ENCODE peak calls at places on chromosomes 7 and 10, in seven cellular contexts. A, W, G, Q, D, I and T are unnamed samples.

GRCh38 chr10:132482090-132482489 is 55.5 kb upstream of the INPP5A start:
- DNase-seq in W (peak; percentile 88), G (no peak), I (peak; percentile 36), Q (peak; percentile 49), D (no peak), A (peak; percentile 86), T (peak; percentile 67)

GRCh38 chr10:58175990-58176910 is 91.4 kb downstream of the IPMK start:
- DNase-seq in Q (no peak), I (peak; percentile 26), W (peak; percentile 57), A (peak; percentile 31), G (no peak), D (no peak), T (peak; percentile 36)

GRCh38 chr7:29924684-29925083 is 64.9 kb downstream of the SCRN1 start:
- DNase-seq in D (no peak), Q (no peak), A (no peak), G (no peak), I (no peak), W (no peak), T (no peak)

GRCh38 chr7:38630720-38631673 is at the start of gene AMPH:
- DNase-seq in Q (peak; percentile 18), W (peak; percentile 44), G (no peak), A (peak; percentile 39), I (peak; percentile 17), D (peak; percentile 26), T (peak; percentile 40)

GRCh38 chr7:149202831-149203231 is 7.5 kb downstream of the ZNF282 start:
- DNase-seq in Q (no peak), W (no peak), G (no peak), D (no peak), I (no peak), A (peak; percentile 36), T (peak; percentile 28)

GRCh38 chr10:76017026-76017732 is 585.8 kb downstream of the LRMDA start:
- DNase-seq in I (no peak), G (no peak), W (no peak), Q (no peak), A (no peak), D (no peak), T (no peak)

GRCh38 chr10:20596911-20597310 is 300.2 kb downstream of the NEBL start:
- DNase-seq in D (no peak), G (no peak), I (no peak), Q (no peak), A (peak; percentile 65), W (peak; percentile 58), T (peak; percentile 31)

GRCh38 chr7:42493436-42494198 is 256.6 kb upstream of the GLI3 start:
- DNase-seq in W (peak; percentile 91), Q (peak; percentile 53), A (peak; percentile 92), G (peak; percentile 80), D (peak; percentile 27), I (peak; percentile 81), T (peak; percentile 92)

GRCh38 chr10:79142064-79142491 is 73.3 kb downstream of the ZMIZ1 start:
- DNase-seq in A (peak; percentile 53), G (peak; percentile 90), I (no peak), Q (no peak), D (no peak), W (peak; percentile 68), T (peak; percentile 83)

GRCh38 chr7:19405546-19405945 is 260.3 kb upstream of the FERD3L start:
- DNase-seq in A (peak; percentile 72), I (peak; percentile 6), G (no peak), W (peak; percentile 82), D (no peak), Q (no peak), T (peak; percentile 81)

GRCh38 chr10:29585488-29585976 is 49.2 kb downstream of the SVIL start:
- DNase-seq in I (no peak), A (peak; percentile 45), G (no peak), W (no peak), Q (peak; percentile 80), D (no peak), T (no peak)

GRCh38 chr10:119450606-119451304 is 91.8 kb downstream of the RGS10 start:
- DNase-seq in A (no peak), D (no peak), G (no peak), W (no peak), Q (no peak), I (no peak), T (peak; percentile 55)

GRCh38 chr7:311796-312195 is 21.8 kb downstream of the FOXL3 start:
- DNase-seq in W (no peak), I (peak; percentile 68), Q (no peak), A (no peak), G (no peak), D (no peak), T (no peak)

GRCh38 chr7:84047085-84047484 is 147.5 kb downstream of the SEMA3A start:
- DNase-seq in A (no peak), W (no peak), Q (no peak), I (no peak), G (no peak), D (no peak), T (no peak)

GRCh38 chr10:24277771-24278518 is 69.0 kb downstream of the KIAA1217 start:
- DNase-seq in D (no peak), A (peak; percentile 34), I (peak; percentile 61), Q (peak; percentile 78), W (peak; percentile 67), G (peak; percentile 71), T (peak; percentile 33)

GRCh38 chr10:18583575-18584270 is 67.7 kb downstream of the NSUN6 start:
- DNase-seq in Q (no peak), I (no peak), D (no peak), A (no peak), G (no peak), W (peak; percentile 39), T (peak; percentile 16)

GRCh38 chr7:19146699-19147098 is 1.5 kb upstream of the FERD3L start:
- DNase-seq in Q (no peak), I (peak; percentile 12), D (peak; percentile 16), W (peak; percentile 63), G (no peak), A (peak; percentile 53), T (peak; percentile 51)

GRCh38 chr7:76328390-76328789 is 25.9 kb downstream of the HSPB1 start:
- DNase-seq in I (no peak), W (no peak), G (no peak), D (no peak), Q (no peak), A (no peak), T (no peak)

GRCh38 chr7:14717711-14718304 is 184.7 kb downstream of the DGKB start:
- DNase-seq in W (peak; percentile 59), I (no peak), A (peak; percentile 42), G (no peak), Q (no peak), D (no peak), T (peak; percentile 40)

GRCh38 chr7:1624999-1625927 is 44.8 kb upstream of the ELFN1 start:
- DNase-seq in G (no peak), Q (no peak), D (no peak), I (no peak), A (no peak), W (no peak), T (no peak)

GRCh38 chr7:99788554-99788953 is 4.6 kb upstream of the CYP3A4 start:
- DNase-seq in W (no peak), D (no peak), A (no peak), I (peak; percentile 48), G (no peak), Q (no peak), T (peak; percentile 72)

GRCh38 chr7:117715784-117716445 is 157.3 kb downstream of the CTTNBP2 start:
- DNase-seq in Q (no peak), I (peak; percentile 37), G (no peak), W (peak; percentile 81), A (peak; percentile 61), D (peak; percentile 16), T (peak; percentile 63)

GRCh38 chr7:91182819-91183405 is 81.3 kb upstream of the FZD1 start:
- DNase-seq in W (peak; percentile 75), Q (no peak), D (no peak), G (no peak), I (peak; percentile 88), A (peak; percentile 96), T (peak; percentile 99)

GRCh38 chr10:122530177-122530576 is 30.4 kb upstream of the DMBT1 start:
- DNase-seq in D (no peak), I (no peak), Q (no peak), G (peak; percentile 66), A (peak; percentile 20), W (peak; percentile 55), T (no peak)

GRCh38 chr10:122521011-122521410 is 39.5 kb upstream of the DMBT1 start:
- DNase-seq in A (peak; percentile 30), Q (no peak), I (no peak), D (no peak), W (peak; percentile 36), G (no peak), T (no peak)

GRCh38 chr10:122524811-122525210 is 35.7 kb upstream of the DMBT1 start:
- DNase-seq in A (no peak), G (no peak), I (no peak), W (no peak), Q (no peak), D (no peak), T (no peak)

GRCh38 chr10:122526892-122527291 is 33.7 kb upstream of the DMBT1 start:
- DNase-seq in Q (no peak), A (no peak), W (no peak), I (no peak), D (no peak), G (no peak), T (no peak)

DNA sequence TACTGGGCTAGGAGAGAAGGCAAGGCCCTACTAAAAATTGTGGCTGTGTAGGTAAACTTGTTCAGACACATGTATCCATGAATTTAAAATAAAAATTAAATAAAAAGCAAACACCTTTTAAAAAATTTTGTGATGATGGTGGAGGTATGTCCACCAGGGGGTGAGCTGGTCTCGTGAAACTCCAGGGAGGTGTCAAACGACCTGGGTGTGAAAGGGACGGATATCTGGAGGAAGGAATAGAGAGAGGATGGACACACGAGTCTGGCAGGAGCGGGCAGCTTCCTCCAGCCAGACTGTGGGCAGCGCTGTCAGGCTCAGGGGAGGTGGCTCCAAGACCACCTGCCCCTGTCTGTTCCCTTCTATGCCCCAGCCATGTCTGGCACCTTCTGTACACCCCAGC is 34.8 kb upstream of the DMBT1 start:
- DNase-seq in D (no peak), W (no peak), I (no peak), G (no peak), A (no peak), Q (no peak), T (no peak)
- TF ChIP-seq CTCF in D (peak; percentile 50), W (peak; percentile 6), I (peak; percentile 48), G (no peak), A (peak; percentile 9), Q (no peak), T (peak; percentile 16)

GRCh38 chr10:116737582-116738358 is 4.6 kb downstream of the HSPA12A start:
- DNase-seq in A (no peak), G (no peak), W (no peak), Q (no peak), I (no peak), D (no peak), T (no peak)
- TF ChIP-seq CTCF in A (peak; percentile 41), G (no peak), W (peak; percentile 37), Q (no peak), I (peak; percentile 20), D (peak; percentile 52), T (peak; percentile 20)

GRCh38 chr7:31104361-31105255 is 52.5 kb downstream of the ADCYAP1R1 start:
- DNase-seq in A (no peak), W (no peak), D (no peak), Q (no peak), G (no peak), I (no peak), T (no peak)
- TF ChIP-seq CTCF in A (no peak), W (no peak), D (no peak), Q (no peak), G (no peak), I (no peak), T (no peak)

DNA sequence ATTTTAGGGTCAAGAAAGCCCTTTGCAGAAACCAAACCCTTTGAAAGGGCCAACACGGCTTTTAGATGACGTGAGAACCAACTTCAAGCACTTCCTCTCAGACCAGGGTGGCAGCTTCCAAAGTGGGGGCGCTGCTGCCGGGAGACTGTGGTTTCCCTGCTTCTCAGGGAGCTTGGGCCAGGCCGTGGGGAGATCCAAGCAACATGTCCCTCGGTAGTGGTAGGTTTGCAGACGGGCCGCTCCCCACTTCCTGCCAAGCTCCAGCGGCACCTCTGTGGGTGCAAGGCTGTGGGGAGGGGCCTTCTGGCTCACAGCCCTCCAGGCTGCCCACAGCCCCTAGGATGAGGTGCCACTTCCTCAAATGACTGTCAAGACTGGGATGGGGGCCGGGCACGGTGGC is 132.4 kb downstream of the FAM53B start:
- DNase-seq in Q (no peak), I (no peak), D (no peak), G (no peak), W (no peak), A (no peak), T (no peak)
- TF ChIP-seq CTCF in Q (no peak), I (no peak), D (no peak), G (no peak), W (no peak), A (no peak), T (no peak)